ENCODE peak calls at places on chromosomes 16 and 17, in nine cellular contexts. W is thoracic aorta; M is uterus; F is neural progenitor cell; H is IMR-90; T is tibial artery; Q is OCI-LY7; K is CD8-positive, alpha-beta T cell; X is body of pancreas. S is an unnamed sample.

GRCh38 chr17:74843352-74843627 is 16.4 kb downstream of the GRIN2C start:
- DNase-seq in W (no peak), M (no peak), F (peak; percentile 15), H (no peak), T (no peak), Q (no peak), K (no peak), X (no peak), S (no peak)

GRCh38 chr17:76397184-76397583 is 12.8 kb downstream of the SPHK1 start:
- DNase-seq in W (no peak), M (no peak), F (no peak), H (no peak), T (no peak), Q (no peak), K (no peak), X (no peak), S (no peak)

GRCh38 chr16:84329016-84329415 is 34.3 kb downstream of the WFDC1 start:
- DNase-seq in W (no peak), M (no peak), F (no peak), H (no peak), T (no peak), Q (no peak), K (no peak), X (no peak), S (no peak)

GRCh38 chr17:39607057-39607850 is 466 bp downstream of the NEUROD2 start:
- DNase-seq in W (no peak), M (no peak), F (peak; percentile 72), H (no peak), T (no peak), Q (no peak), K (no peak), X (no peak), S (no peak)

GRCh38 chr17:30413109-30413508 is 34.4 kb downstream of the CPD start:
- DNase-seq in W (no peak), M (no peak), F (no peak), H (peak; percentile 72), T (no peak), Q (no peak), K (no peak), X (no peak), S (no peak)

GRCh38 chr17:18267927-18268711 is 7.7 kb downstream of the MIEF2 start:
- DNase-seq in W (no peak), M (no peak), F (peak; percentile 51), H (peak; percentile 73), T (no peak), Q (no peak), K (no peak), X (no peak), S (no peak)

GRCh38 chr16:15765880-15766279 is 90.9 kb downstream of the MYH11 start:
- DNase-seq in W (no peak), M (no peak), F (peak; percentile 77), H (peak; percentile 39), T (no peak), Q (peak; percentile 94), K (no peak), X (peak; percentile 48), S (peak; percentile 76)

GRCh38 chr16:82824408-82824807 is 197.6 kb downstream of the CDH13 start:
- DNase-seq in W (no peak), M (no peak), F (no peak), H (no peak), T (no peak), Q (no peak), K (no peak), X (no peak), S (peak; percentile 13)

GRCh38 chr17:78882546-78883089 is 20.4 kb downstream of the CEP295NL start:
- DNase-seq in W (no peak), M (no peak), F (no peak), H (no peak), T (no peak), Q (no peak), K (no peak), X (no peak), S (peak; percentile 79)

GRCh38 chr17:78883533-78884131 is 19.4 kb downstream of the CEP295NL start:
- DNase-seq in W (peak; percentile 38), M (peak; percentile 88), F (peak; percentile 90), H (peak; percentile 97), T (peak; percentile 90), Q (no peak), K (no peak), X (peak; percentile 84), S (peak; percentile 97)

GRCh38 chr17:78884148-78884870 is 18.7 kb downstream of the CEP295NL start:
- DNase-seq in W (no peak), M (peak; percentile 37), F (peak; percentile 41), H (no peak), T (peak; percentile 58), Q (no peak), K (no peak), X (no peak), S (peak; percentile 56)

GRCh38 chr17:78884876-78885667 is 17.9 kb downstream of the CEP295NL start:
- DNase-seq in W (no peak), M (no peak), F (no peak), H (no peak), T (no peak), Q (no peak), K (no peak), X (no peak), S (no peak)

DNA sequence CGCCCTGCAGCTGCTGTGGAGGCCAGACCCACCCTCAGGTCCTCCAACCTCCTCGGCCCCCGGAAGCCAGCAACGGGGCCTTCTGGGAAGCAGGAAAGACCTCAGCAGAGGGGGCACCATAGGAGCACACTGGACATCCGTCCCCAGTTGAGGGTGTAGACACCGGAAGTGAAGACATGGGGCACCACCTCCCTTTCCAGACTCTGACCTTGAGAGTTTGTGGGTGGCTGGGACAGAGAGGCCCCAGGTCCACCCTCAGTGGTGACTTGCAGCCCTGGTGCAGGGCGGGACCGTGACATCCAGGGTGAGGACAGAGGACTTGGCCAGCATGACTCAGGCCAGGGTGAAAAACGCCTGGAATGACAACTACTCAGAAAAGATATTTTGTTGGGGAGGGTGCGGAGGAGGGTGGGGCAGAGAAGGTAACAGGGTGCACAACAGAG is 19.9 kb downstream of the CEP295NL start:
- DNase-seq in W (peak; percentile 81), M (peak; percentile 80), F (no peak), H (peak; percentile 75), T (peak; percentile 88), Q (no peak), K (no peak), X (peak; percentile 77), S (peak; percentile 98)
- H3K4me1 ChIP-seq in W (peaks cover 51% of the 10 kb centered on the region), M (peaks cover 38% of the 10 kb centered on the region), F (peaks cover 31% of the 10 kb centered on the region), H (peaks cover 53% of the 10 kb centered on the region), T (peaks cover 29% of the 10 kb centered on the region), Q (no peaks in the 10 kb centered on the region), K (peaks cover 33% of the 10 kb centered on the region), X (peaks cover 45% of the 10 kb centered on the region), S (peaks cover 42% of the 10 kb centered on the region)

GRCh38 chr16:56370185-56370584 is 55.2 kb downstream of the AMFR start:
- DNase-seq in W (no peak), M (no peak), F (no peak), H (no peak), T (no peak), Q (no peak), K (no peak), X (no peak), S (no peak)
- H3K4me1 ChIP-seq in W (peaks cover 13% of the 10 kb centered on the region), M (peaks cover 7% of the 10 kb centered on the region), F (no peaks in the 10 kb centered on the region), H (peaks cover 13% of the 10 kb centered on the region), T (no peaks in the 10 kb centered on the region), Q (no peaks in the 10 kb centered on the region), K (peaks cover 12% of the 10 kb centered on the region), X (peaks cover 35% of the 10 kb centered on the region), S (peaks cover 4% of the 10 kb centered on the region)

GRCh38 chr17:3890082-3890892 is 2.6 kb downstream of the CAMKK1 start:
- DNase-seq in W (peak; percentile 73), M (peak; percentile 88), F (no peak), H (peak; percentile 91), T (peak; percentile 82), Q (no peak), K (no peak), X (peak; percentile 67), S (peak; percentile 80)

GRCh38 chr17:3892095-3892998 is 506 bp downstream of the CAMKK1 start:
- DNase-seq in W (peak; percentile 59), M (peak; percentile 87), F (peak; percentile 84), H (peak; percentile 66), T (peak; percentile 93), Q (peak; percentile 27), K (peak; percentile 63), X (peak; percentile 83), S (peak; percentile 33)

GRCh38 chr17:3890893-3891219 is 2.0 kb downstream of the CAMKK1 start:
- DNase-seq in W (no peak), M (no peak), F (no peak), H (no peak), T (no peak), Q (no peak), K (no peak), X (no peak), S (peak; percentile 44)

GRCh38 chr17:3893003-3893719 is at the start of gene CAMKK1:
- DNase-seq in W (peak; percentile 40), M (peak; percentile 89), F (peak; percentile 95), H (peak; percentile 72), T (peak; percentile 85), Q (peak; percentile 92), K (peak; percentile 84), X (peak; percentile 90), S (peak; percentile 84)

GRCh38 chr17:3891626-3892094 is 1.2 kb downstream of the CAMKK1 start:
- DNase-seq in W (no peak), M (no peak), F (no peak), H (peak; percentile 15), T (no peak), Q (no peak), K (no peak), X (no peak), S (no peak)
- H3K4me1 ChIP-seq in W (peaks cover 23% of the 10 kb centered on the region), M (peaks cover 41% of the 10 kb centered on the region), F (peaks cover 20% of the 10 kb centered on the region), H (peaks cover 41% of the 10 kb centered on the region), T (no peaks in the 10 kb centered on the region), Q (peaks cover 41% of the 10 kb centered on the region), K (peaks cover 33% of the 10 kb centered on the region), X (peaks cover 74% of the 10 kb centered on the region), S (peaks cover 24% of the 10 kb centered on the region)

GRCh38 chr16:57262841-57263584 is 18.0 kb downstream of the ARL2BP start:
- DNase-seq in W (no peak), M (no peak), F (no peak), H (no peak), T (no peak), Q (no peak), K (no peak), X (peak; percentile 54), S (peak; percentile 32)

GRCh38 chr16:57261806-57262205 is 16.7 kb downstream of the ARL2BP start:
- DNase-seq in W (no peak), M (no peak), F (no peak), H (no peak), T (no peak), Q (no peak), K (no peak), X (no peak), S (no peak)

GRCh38 chr16:57264950-57265371 is 19.5 kb downstream of the PLLP start:
- DNase-seq in W (no peak), M (no peak), F (no peak), H (no peak), T (no peak), Q (no peak), K (no peak), X (peak; percentile 96), S (no peak)

GRCh38 chr16:57264381-57264780 is 19.3 kb downstream of the ARL2BP start:
- DNase-seq in W (no peak), M (no peak), F (no peak), H (no peak), T (no peak), Q (no peak), K (no peak), X (no peak), S (no peak)

DNA sequence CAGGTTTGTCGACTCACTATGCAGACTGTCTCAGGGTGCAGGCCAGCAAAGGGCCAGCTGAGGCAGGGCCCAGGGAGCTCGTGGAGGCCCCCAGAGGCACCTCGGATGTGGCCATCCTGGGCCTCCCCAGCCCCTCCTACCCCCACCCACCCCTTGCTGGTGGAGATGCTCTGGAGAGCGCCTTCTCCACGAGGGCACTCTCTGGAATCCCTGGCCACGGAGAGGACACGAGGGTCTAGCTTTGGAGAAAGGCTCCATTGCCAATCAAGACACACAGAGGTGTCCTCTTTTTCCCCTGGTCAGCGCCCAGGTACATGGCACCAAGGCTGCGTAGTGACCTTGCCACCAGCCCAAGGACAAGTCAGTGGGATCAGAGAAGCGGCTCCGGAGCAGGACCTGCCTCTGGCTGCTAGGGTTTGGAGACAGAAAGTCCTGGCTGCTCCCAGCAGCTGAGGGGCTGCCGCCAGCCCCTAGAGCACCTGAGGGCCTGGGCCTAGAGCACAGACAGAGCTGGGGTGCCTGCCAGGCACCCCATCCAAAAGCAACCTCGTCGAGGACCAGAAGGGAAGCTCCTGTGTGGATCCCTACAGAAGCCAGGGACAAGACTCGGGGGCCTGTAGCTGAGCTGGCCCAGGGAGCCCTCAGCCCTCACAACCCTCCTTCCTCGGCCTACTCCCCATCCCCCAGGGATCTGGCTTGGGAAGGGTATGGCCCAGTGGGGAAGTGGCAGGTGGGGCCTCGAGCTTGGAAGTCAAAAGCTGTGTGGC is 18.7 kb downstream of the ARL2BP start:
- DNase-seq in W (no peak), M (no peak), F (no peak), H (no peak), T (no peak), Q (no peak), K (no peak), X (no peak), S (no peak)
- H3K4me1 ChIP-seq in W (no peaks in the 10 kb centered on the region), M (no peaks in the 10 kb centered on the region), F (peaks cover 22% of the 10 kb centered on the region), H (peaks cover 7% of the 10 kb centered on the region), T (no peaks in the 10 kb centered on the region), Q (peaks cover 9% of the 10 kb centered on the region), K (peaks cover 59% of the 10 kb centered on the region), X (peaks cover 63% of the 10 kb centered on the region), S (peaks cover 3% of the 10 kb centered on the region)